ENCODE peak calls at places on chromosomes 12 and 14, in four cellular contexts. Q, N, C and A are unnamed samples.

GRCh38 chr12:130878193-130879185 is 6.6 kb downstream of the RAN start:
- DNase-seq in Q (no peak), N (peak), C (no peak), A (no peak)

GRCh38 chr14:58146399-58146798 is 5.6 kb downstream of the ARMH4 start:
- DNase-seq in Q (no peak), N (no peak), C (no peak), A (no peak)

GRCh38 chr12:60684988-60685655 is 1089.3 kb downstream of the SLC16A7 start:
- DNase-seq in Q (no peak), N (no peak), C (no peak), A (no peak)

GRCh38 chr12:18629916-18630315 is 107.9 kb downstream of the PLCZ1 start:
- DNase-seq in Q (no peak), N (no peak), C (no peak), A (no peak)

GRCh38 chr14:63362305-63362914 is 43.7 kb upstream of the GPHB5 start:
- DNase-seq in Q (peak), N (no peak), C (no peak), A (no peak)

GRCh38 chr12:62517887-62518286 is 51.3 kb downstream of the MON2 start:
- DNase-seq in Q (no peak), N (no peak), C (no peak), A (no peak)

GRCh38 chr12:26297386-26298070 is 102.2 kb downstream of the SSPN start:
- DNase-seq in Q (no peak), N (no peak), C (no peak), A (no peak)

GRCh38 chr12:57624441-57625220 is 8.4 kb downstream of the B4GALNT1 start:
- DNase-seq in Q (no peak), N (no peak), C (peak), A (no peak)

GRCh38 chr12:64672925-64673409 is 62.7 kb downstream of the RASSF3 start:
- DNase-seq in Q (no peak), N (no peak), C (no peak), A (peak)

GRCh38 chr12:74537126-74537706 is 419 bp upstream of the ATXN7L3B start:
- DNase-seq in Q (no peak), N (peak), C (no peak), A (no peak)

GRCh38 chr12:110743571-110744093 is 941 bp upstream of the PPP1CC start:
- DNase-seq in Q (peak), N (peak), C (no peak), A (peak)

GRCh38 chr14:30118992-30119640 is 191.5 kb upstream of the PRKD1 start:
- DNase-seq in Q (no peak), N (no peak), C (no peak), A (no peak)

GRCh38 chr12:132422057-132423043 is 67.6 kb upstream of the FBRSL1 start:
- DNase-seq in Q (peak), N (no peak), C (no peak), A (no peak)
- TF ChIP-seq CTCF in Q (peak), N (no peak), C (no peak), A (no peak)

GRCh38 chr12:51185171-51185717 is 12.3 kb upstream of the TFCP2 start:
- DNase-seq in Q (no peak), N (no peak), C (no peak), A (no peak)
- TF ChIP-seq CTCF in Q (no peak), N (no peak), C (no peak), A (no peak)

DNA sequence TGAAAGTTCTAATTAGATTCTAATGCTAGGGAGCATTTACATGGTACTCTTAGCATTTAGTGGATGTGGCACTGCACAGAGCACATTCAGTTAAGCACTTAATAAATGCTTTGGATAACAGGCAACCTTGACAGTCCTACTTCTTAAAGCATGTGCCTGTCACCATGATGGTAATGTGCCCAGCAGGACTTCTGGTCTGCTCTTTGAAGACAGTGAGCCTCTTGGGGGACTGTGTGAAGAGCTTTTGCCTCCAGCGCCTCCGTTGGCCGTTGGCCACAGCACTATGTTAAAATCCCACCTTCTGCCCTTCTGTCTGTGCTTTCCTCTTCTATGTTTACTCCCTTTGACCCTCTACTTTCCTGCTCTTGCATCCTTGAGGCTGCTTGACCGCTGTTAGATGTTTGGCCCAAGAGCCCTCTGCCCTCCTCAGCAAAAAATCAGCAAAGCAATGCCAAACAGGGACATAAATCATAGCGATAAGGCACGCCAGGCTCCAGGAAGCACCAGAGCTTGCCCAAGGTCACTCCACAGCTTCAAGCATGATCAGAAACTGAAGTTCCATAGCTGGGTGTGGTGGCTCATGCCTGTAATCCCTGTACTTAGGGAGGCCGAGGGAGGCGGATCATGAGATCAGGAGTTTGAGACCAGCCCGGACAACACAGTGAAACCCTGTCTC is 8.3 kb downstream of the CDKL1 start:
- DNase-seq in Q (peak), N (no peak), C (no peak), A (no peak)
- TF ChIP-seq CTCF in Q (no peak), N (no peak), C (no peak), A (no peak)

DNA sequence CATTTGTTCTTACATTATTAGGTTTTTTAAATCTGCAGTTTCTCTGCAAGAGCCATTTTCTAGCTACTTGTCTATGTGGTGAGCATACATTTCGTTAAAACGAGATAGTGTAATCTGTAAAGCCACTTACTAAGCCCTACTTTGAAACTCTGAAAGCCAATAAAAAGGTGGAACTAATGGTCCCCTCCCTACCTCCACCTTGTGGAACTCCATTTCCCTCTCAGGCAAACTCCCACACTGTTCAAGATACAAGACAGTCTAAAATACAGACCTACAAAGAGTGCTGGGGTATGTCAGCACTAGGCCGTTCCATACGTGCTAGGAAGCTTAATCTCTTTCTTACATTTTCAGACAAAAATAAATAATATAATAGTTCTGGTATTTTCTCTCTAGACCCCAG is 74.1 kb downstream of the DUSP6 start:
- DNase-seq in Q (no peak), N (no peak), C (no peak), A (no peak)
- TF ChIP-seq CTCF in Q (no peak), N (no peak), C (no peak), A (no peak)